ENCODE peak calls at places on chromosomes 12 and 14, in four cellular contexts. R, N, V and B are unnamed samples.

GRCh38 chr12:132003846-132004245 is 54.1 kb downstream of the EP400 start:
- DNase-seq in N (no peak), V (no peak), R (no peak), B (no peak)

GRCh38 chr14:64440494-64440893 is 24.8 kb upstream of the AKAP5 start:
- DNase-seq in V (no peak), N (no peak), R (no peak), B (no peak)

GRCh38 chr14:57736391-57736790 is 129.5 kb downstream of the SLC35F4 start:
- DNase-seq in V (no peak), R (no peak), N (no peak), B (no peak)

GRCh38 chr12:103924761-103925641 is 5.2 kb upstream of the HSP90B1 start:
- DNase-seq in N (no peak), V (peak; percentile 96), R (no peak), B (no peak)

GRCh38 chr12:88298761-88299242 is 156.7 kb downstream of the TMTC3 start:
- DNase-seq in N (no peak), V (peak; percentile 31), R (no peak), B (no peak)

GRCh38 chr14:70064111-70064885 is 124.5 kb downstream of the SLC8A3 start:
- DNase-seq in N (no peak), V (no peak), R (no peak), B (no peak)

GRCh38 chr12:66753810-66754209 is 74.9 kb upstream of the GRIP1 start:
- DNase-seq in R (no peak), V (no peak), N (no peak), B (no peak)

GRCh38 chr12:98126637-98127335 is 388.6 kb upstream of the TMPO start:
- DNase-seq in V (no peak), N (peak; percentile 35), R (no peak), B (no peak)

GRCh38 chr14:65472189-65472588 is 59.7 kb downstream of the FUT8 start:
- DNase-seq in V (no peak), R (no peak), N (no peak), B (no peak)

GRCh38 chr12:124829008-124829707 is 34.5 kb downstream of the SCARB1 start:
- DNase-seq in N (peak; percentile 93), V (no peak), R (no peak), B (no peak)

GRCh38 chr14:104747876-104748275 is 5.1 kb upstream of the SIVA1 start:
- DNase-seq in N (no peak), V (no peak), R (no peak), B (no peak)
- TF ChIP-seq ZNF274 in N (no peak), V (no peak), R (no peak), B (no peak)

DNA sequence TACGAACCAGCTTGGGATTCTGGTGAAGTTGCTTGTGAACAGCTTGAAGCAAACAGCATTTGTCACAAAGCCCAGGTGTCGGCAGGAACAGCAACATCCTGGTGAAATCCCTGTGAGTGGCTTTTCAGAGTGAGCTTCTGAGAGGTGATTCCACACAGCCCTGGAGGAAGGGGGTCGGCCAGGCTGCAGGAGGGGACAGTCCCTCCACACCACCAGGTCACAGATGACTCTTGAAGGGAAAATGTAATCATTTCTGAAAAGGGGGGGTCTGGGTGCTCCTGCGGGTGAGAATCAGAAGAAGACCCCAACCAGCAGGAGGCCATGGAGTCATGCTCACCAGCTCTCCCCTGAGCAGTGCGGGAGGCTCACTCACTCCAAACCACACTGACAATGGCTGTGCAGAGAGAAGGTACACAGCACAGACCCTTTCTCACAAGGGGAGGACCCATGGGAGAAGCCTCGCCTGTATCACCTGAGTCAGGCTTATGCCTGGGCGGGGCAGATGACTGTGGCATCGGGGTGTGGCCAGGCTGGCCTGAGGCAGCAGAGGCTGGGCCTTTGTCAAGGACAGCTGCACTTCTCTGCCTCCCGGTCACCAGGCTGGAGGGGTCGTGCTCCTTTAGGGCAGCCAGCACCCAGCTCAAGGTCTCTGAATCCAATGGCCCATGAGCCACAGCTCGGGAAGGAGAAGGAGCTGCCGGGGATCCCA is 14.4 kb downstream of the CHGA start:
- DNase-seq in N (no peak), R (no peak), V (no peak), B (no peak)
- TF ChIP-seq SUZ12 in N (no peak), R (no peak), V (no peak), B (no peak)

GRCh38 chr14:22973217-22974032 is 8.9 kb downstream of the AJUBA start:
- DNase-seq in V (no peak), N (peak; percentile 82), R (no peak), B (no peak)
- TF ChIP-seq ZNF274 in V (no peak), N (peak; percentile 19), R (no peak), B (no peak)

GRCh38 chr12:81085832-81086231 is 8.0 kb downstream of the ACSS3 start:
- DNase-seq in V (no peak), N (peak; percentile 63), R (no peak), B (no peak)

GRCh38 chr12:81092053-81092452 is 14.2 kb downstream of the ACSS3 start:
- DNase-seq in V (no peak), R (no peak), N (no peak), B (no peak)

GRCh38 chr12:81088221-81088620 is 10.3 kb downstream of the ACSS3 start:
- DNase-seq in N (no peak), V (no peak), R (no peak), B (no peak)

GRCh38 chr12:81086342-81086741 is 8.5 kb downstream of the ACSS3 start:
- DNase-seq in N (peak; percentile 89), V (no peak), R (no peak), B (no peak)

DNA sequence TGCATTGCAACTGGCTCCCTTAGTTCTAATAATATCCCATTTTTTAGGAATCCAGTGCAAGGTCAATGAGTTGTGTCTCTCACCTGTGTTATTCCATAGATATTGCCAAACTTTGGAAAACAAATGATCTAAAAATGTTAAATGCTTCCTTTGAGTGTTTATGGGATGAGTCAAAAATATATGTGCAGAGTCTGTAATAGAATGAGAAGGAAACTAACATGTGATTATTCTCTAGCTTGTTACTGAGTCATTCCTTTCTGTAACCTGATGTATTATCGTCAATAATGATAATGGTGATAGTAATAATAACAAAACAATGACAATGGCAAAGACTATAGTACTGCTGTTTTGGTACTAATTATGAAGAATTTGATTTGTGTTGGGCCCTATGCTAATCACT is 11.5 kb downstream of the ACSS3 start:
- DNase-seq in N (no peak), R (no peak), V (no peak), B (no peak)
- TF ChIP-seq SUZ12 in N (no peak), R (no peak), V (no peak), B (no peak)

GRCh38 chr14:74257988-74258704 is 18.9 kb downstream of the VSX2 start:
- DNase-seq in V (no peak), N (no peak), R (no peak), B (no peak)

GRCh38 chr14:74255281-74255680 is 16.0 kb downstream of the VSX2 start:
- DNase-seq in R (no peak), N (no peak), V (no peak), B (no peak)

GRCh38 chr14:74259513-74259912 is 20.3 kb downstream of the VSX2 start:
- DNase-seq in V (no peak), N (no peak), R (no peak), B (no peak)

GRCh38 chr14:74258705-74259035 is 19.4 kb downstream of the VSX2 start:
- DNase-seq in V (no peak), R (no peak), N (no peak), B (no peak)

GRCh38 chr14:74257078-74257987 is 18.1 kb downstream of the VSX2 start:
- DNase-seq in V (no peak), R (no peak), N (no peak), B (no peak)
- TF ChIP-seq ZNF274 in V (no peak), R (no peak), N (no peak), B (no peak)

GRCh38 chr14:102571043-102571442 is 21.4 kb upstream of the RCOR1 start:
- DNase-seq in N (no peak), V (no peak), R (no peak), B (no peak)

GRCh38 chr14:102570334-102570995 is 22.0 kb upstream of the RCOR1 start:
- DNase-seq in R (no peak), V (no peak), N (peak; percentile 79), B (no peak)

GRCh38 chr14:102565331-102565887 is 27.0 kb upstream of the RCOR1 start:
- DNase-seq in V (peak; percentile 57), R (no peak), N (no peak), B (no peak)

GRCh38 chr14:102565959-102566358 is 26.5 kb upstream of the RCOR1 start:
- DNase-seq in V (no peak), N (no peak), R (no peak), B (no peak)

GRCh38 chr14:102568115-102568614 is 24.3 kb upstream of the RCOR1 start:
- DNase-seq in N (peak; percentile 52), V (no peak), R (no peak), B (no peak)
- TF ChIP-seq SUZ12 in N (no peak), V (no peak), R (no peak), B (no peak)

DNA sequence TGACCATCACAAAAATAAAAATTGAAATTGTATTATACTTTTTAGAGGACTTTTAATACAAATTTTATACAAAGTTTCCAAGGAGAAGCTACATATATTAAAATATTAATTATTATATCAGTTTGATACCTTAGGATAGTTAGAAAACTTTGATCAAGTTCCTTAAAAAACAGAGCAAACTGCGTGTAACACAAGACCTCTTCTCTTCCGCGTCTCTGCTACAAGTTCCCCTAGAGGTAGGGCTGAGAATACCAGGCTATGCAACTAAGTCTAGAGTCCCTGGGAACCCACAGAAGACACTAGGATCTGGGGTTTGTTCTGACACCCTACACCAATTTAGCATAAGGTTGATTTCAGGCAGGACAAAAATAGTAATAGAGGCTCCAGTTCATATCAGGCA is 319.0 kb downstream of the FOXG1 start:
- DNase-seq in R (peak; percentile 5), V (no peak), N (peak; percentile 39), B (peak; percentile 2)
- TF ChIP-seq ZNF274 in R (no peak), V (no peak), N (no peak), B (no peak)